ENCODE peak calls at places on chromosomes 12 and 14, in eight cellular contexts. Q is HCT116, S is fibroblast of pulmonary artery, B is heart left ventricle, E is lower leg skin, O is upper lobe of right lung, T is fibroblast of the aortic adventitia, Y is adrenal gland. K is an unnamed sample.

GRCh38 chr12:101277443-101277842 is 2.5 kb upstream of the UTP20 start:
- DNase-seq in O (no peak), Y (no peak), T (no peak), Q (no peak), S (no peak), E (no peak), B (no peak), K (peak; percentile 27)

GRCh38 chr12:75635606-75636444 is 124.4 kb upstream of the KRR1 start:
- DNase-seq in Q (peak; percentile 99), B (no peak), S (peak; percentile 77), T (peak; percentile 80), O (no peak), E (no peak), Y (peak; percentile 36), K (peak; percentile 77)

GRCh38 chr14:49861581-49861922 is 9.0 kb upstream of the NEMF start:
- DNase-seq in Y (peak; percentile 73), S (peak; percentile 93), Q (no peak), E (peak; percentile 93), O (peak; percentile 74), B (peak; percentile 59), T (peak; percentile 90), K (peak; percentile 90)

GRCh38 chr12:62466596-62467411 is at the start of gene MON2:
- DNase-seq in S (peak; percentile 81), B (peak; percentile 93), E (peak; percentile 96), O (peak; percentile 96), Q (peak; percentile 49), T (peak; percentile 72), Y (peak; percentile 91), K (peak; percentile 78)

GRCh38 chr12:39798429-39798828 is 178.8 kb upstream of the ABCD2 start:
- DNase-seq in Q (no peak), O (peak; percentile 66), Y (no peak), S (no peak), B (no peak), E (no peak), T (no peak), K (no peak)

GRCh38 chr12:108779998-108780688 is 48.8 kb upstream of the CORO1C start:
- DNase-seq in T (peak; percentile 62), Q (no peak), E (no peak), S (peak; percentile 51), Y (no peak), B (no peak), O (no peak), K (peak; percentile 77)

GRCh38 chr14:91367173-91368171 is 50.1 kb downstream of the CCDC88C start:
- DNase-seq in T (no peak), Q (no peak), Y (no peak), O (peak; percentile 81), E (no peak), S (no peak), B (no peak), K (no peak)

GRCh38 chr12:53972722-53973092 is 219 bp upstream of the HOXC11 start:
- DNase-seq in T (no peak), O (no peak), B (no peak), E (no peak), S (no peak), Q (no peak), Y (no peak), K (no peak)

GRCh38 chr14:103542545-103543088 is 13.6 kb downstream of the TRMT61A start:
- DNase-seq in B (no peak), Y (no peak), S (no peak), O (no peak), E (no peak), T (no peak), Q (no peak), K (no peak)

GRCh38 chr12:118342115-118342514 is 30.6 kb downstream of the TAOK3 start:
- DNase-seq in Y (no peak), O (no peak), T (no peak), Q (no peak), E (no peak), B (no peak), S (no peak), K (no peak)

GRCh38 chr12:96132819-96133218 is 61.4 kb upstream of the ELK3 start:
- DNase-seq in Q (no peak), S (no peak), E (no peak), T (no peak), Y (no peak), B (no peak), O (no peak), K (no peak)

GRCh38 chr12:4225571-4225970 is 48.0 kb upstream of the CCND2 start:
- DNase-seq in E (no peak), Q (no peak), S (no peak), T (no peak), B (no peak), O (no peak), Y (no peak), K (no peak)

GRCh38 chr12:103524238-103524875 is 28.6 kb upstream of the C12orf42 start:
- DNase-seq in Y (no peak), S (no peak), Q (no peak), T (no peak), E (no peak), B (no peak), O (no peak), K (no peak)

GRCh38 chr12:116160196-116160595 is 117.3 kb downstream of the MED13L start:
- DNase-seq in S (no peak), Y (no peak), Q (peak; percentile 83), T (no peak), E (no peak), B (no peak), O (no peak), K (peak; percentile 33)

GRCh38 chr12:40953076-40953475 is 235.0 kb upstream of the PDZRN4 start:
- DNase-seq in Q (no peak), T (no peak), Y (no peak), O (no peak), B (no peak), E (no peak), S (no peak), K (peak; percentile 29)

GRCh38 chr12:15858348-15858747 is 23.8 kb upstream of the STRAP start:
- DNase-seq in B (no peak), S (no peak), E (no peak), Q (no peak), T (no peak), Y (no peak), O (no peak), K (no peak)

GRCh38 chr12:15855646-15856045 is 26.5 kb upstream of the STRAP start:
- DNase-seq in T (peak; percentile 53), E (no peak), B (no peak), Q (no peak), Y (no peak), S (peak; percentile 31), O (no peak), K (peak; percentile 48)

GRCh38 chr12:15861404-15861803 is 20.8 kb upstream of the STRAP start:
- DNase-seq in O (no peak), E (no peak), Y (no peak), T (peak; percentile 45), B (no peak), Q (no peak), S (peak; percentile 36), K (no peak)

GRCh38 chr12:15856097-15856982 is 25.8 kb upstream of the STRAP start:
- DNase-seq in T (peak; percentile 86), O (no peak), B (peak; percentile 37), Q (peak; percentile 68), S (peak; percentile 86), E (no peak), Y (peak; percentile 51), K (peak; percentile 67)

DNA sequence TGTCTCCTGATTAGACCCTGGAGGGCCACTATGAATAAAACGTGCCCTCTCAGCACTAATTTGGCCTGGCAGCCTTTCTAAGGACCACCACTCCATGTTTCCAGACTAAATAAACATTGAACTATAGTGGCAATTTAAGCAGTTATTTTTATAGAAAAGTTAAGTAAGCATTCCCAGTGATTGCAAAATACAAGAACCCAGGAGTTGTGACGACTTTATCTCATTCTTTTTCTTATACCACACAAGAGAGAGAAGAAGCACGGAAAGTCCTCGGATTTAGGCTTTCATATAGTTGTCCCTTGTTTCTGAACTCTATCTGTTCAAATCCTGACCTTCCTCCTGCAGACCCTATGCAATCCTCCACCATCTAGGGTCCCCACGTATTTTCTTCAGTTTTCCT is 23.1 kb upstream of the STRAP start:
- DNase-seq in Y (no peak), E (no peak), Q (no peak), O (no peak), B (no peak), S (peak; percentile 46), T (no peak), K (no peak)
- H3K4me3 ChIP-seq in Y (no peak overlapping the region), E (no peak overlapping the region), Q (no peak overlapping the region), O (no peak overlapping the region), B (no peak overlapping the region), S (no peak overlapping the region), T (no peak overlapping the region), K (no peak overlapping the region)

DNA sequence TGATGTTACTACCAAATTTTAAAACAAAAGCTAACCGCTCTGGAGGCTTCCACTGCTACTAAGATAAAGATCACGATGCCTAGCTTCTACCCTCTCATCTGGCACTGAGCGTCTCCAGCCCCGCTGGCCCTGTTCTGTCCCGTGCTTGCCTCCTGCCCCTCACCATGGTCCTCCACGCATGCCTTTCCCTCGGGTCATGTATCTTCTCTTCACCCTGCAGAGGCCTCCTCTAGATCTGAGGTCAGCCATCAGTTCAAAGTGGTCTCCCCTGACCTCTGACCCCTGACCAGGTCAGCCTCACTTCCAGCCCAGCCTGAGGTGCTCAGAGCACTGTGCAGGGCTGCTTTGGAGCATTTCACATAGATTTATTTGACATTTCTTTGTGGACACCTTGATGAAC is 28.3 kb downstream of the ZNF664 start:
- DNase-seq in B (no peak), E (peak; percentile 71), O (no peak), S (no peak), T (no peak), Y (no peak), Q (no peak), K (no peak)
- TF ChIP-seq CTCF in B (no peak), E (no peak), O (no peak), S (no peak), T (no peak), Y (no peak), Q (no peak), K (no peak)

GRCh38 chr14:98937712-98938505 is 334.1 kb downstream of the BCL11B start:
- DNase-seq in Y (no peak), O (no peak), E (no peak), S (no peak), Q (no peak), T (no peak), B (no peak), K (no peak)
- H3K4me3 ChIP-seq in Y (no peak overlapping the region), O (no peak overlapping the region), E (no peak overlapping the region), S (no peak overlapping the region), Q (no peak overlapping the region), T (no peak overlapping the region), B (no peak overlapping the region), K (no peak overlapping the region)

GRCh38 chr14:57961793-57962075 is 95.8 kb upstream of the SLC35F4 start:
- DNase-seq in Y (no peak), B (no peak), O (no peak), S (no peak), E (no peak), T (no peak), Q (no peak), K (no peak)

GRCh38 chr14:57957441-57957840 is 91.5 kb upstream of the SLC35F4 start:
- DNase-seq in Y (no peak), B (no peak), S (no peak), O (no peak), Q (no peak), E (no peak), T (no peak), K (no peak)

GRCh38 chr14:57960946-57961792 is 95.3 kb upstream of the SLC35F4 start:
- DNase-seq in S (no peak), Y (no peak), E (no peak), B (no peak), O (no peak), T (no peak), Q (no peak), K (no peak)

GRCh38 chr14:57963071-57963470 is 97.2 kb upstream of the SLC35F4 start:
- DNase-seq in T (no peak), E (no peak), S (no peak), Y (no peak), Q (no peak), O (no peak), B (no peak), K (no peak)

GRCh38 chr14:57962293-57962996 is 96.6 kb upstream of the SLC35F4 start:
- DNase-seq in Y (no peak), E (no peak), T (no peak), O (no peak), S (no peak), B (no peak), Q (no peak), K (no peak)
- TF ChIP-seq CTCF in Y (no peak), E (no peak), T (no peak), O (no peak), S (no peak), B (no peak), Q (no peak), K (no peak)

K was measured in AG10803.